ENCODE peak calls at places on chromosome 6, in four cellular contexts. One of them, this sample, is unnamed. For H3K36me3, the result is how much of the 10 kb centered on the place peaks cover.

GRCh38 chr6:113755449-113756289 is 101.5 kb upstream of the MARCKS start:
- DNase-seq in mammary epithelial cell: no peak
- DNase-seq in CD8-positive, alpha-beta T cell: no peak
- DNase-seq in K562: no peak
- DNase-seq in this sample: peak

GRCh38 chr6:80767808-80768207 is 661.3 kb downstream of the BCKDHB start:
- DNase-seq in mammary epithelial cell: peak
- DNase-seq in CD8-positive, alpha-beta T cell: no peak
- DNase-seq in K562: no peak
- DNase-seq in this sample: no peak

GRCh38 chr6:108884211-108885059 is 36.2 kb downstream of the ARMC2 start:
- DNase-seq in mammary epithelial cell: no peak
- DNase-seq in CD8-positive, alpha-beta T cell: no peak
- DNase-seq in K562: no peak
- DNase-seq in this sample: peak

GRCh38 chr6:106546322-106547052 is 82.8 kb downstream of the RTN4IP1 start:
- DNase-seq in mammary epithelial cell: peak
- DNase-seq in CD8-positive, alpha-beta T cell: no peak
- DNase-seq in K562: no peak
- DNase-seq in this sample: no peak

GRCh38 chr6:75602897-75603395 is 1.3 kb downstream of the SENP6 start:
- DNase-seq in mammary epithelial cell: no peak
- DNase-seq in CD8-positive, alpha-beta T cell: no peak
- DNase-seq in K562: no peak
- DNase-seq in this sample: no peak

GRCh38 chr6:4153514-4153985 is 18.2 kb upstream of the ECI2 start:
- DNase-seq in mammary epithelial cell: no peak
- DNase-seq in CD8-positive, alpha-beta T cell: no peak
- DNase-seq in K562: no peak
- DNase-seq in this sample: peak

GRCh38 chr6:22828179-22829062 is 259.1 kb downstream of the HDGFL1 start:
- DNase-seq in mammary epithelial cell: peak
- DNase-seq in CD8-positive, alpha-beta T cell: no peak
- DNase-seq in K562: no peak
- DNase-seq in this sample: no peak

GRCh38 chr6:151022492-151022891 is 157.0 kb downstream of the MTHFD1L start:
- DNase-seq in mammary epithelial cell: no peak
- DNase-seq in CD8-positive, alpha-beta T cell: no peak
- DNase-seq in K562: no peak
- DNase-seq in this sample: no peak

GRCh38 chr6:18034798-18035202 is 47.4 kb upstream of the KIF13A start:
- DNase-seq in mammary epithelial cell: no peak
- DNase-seq in CD8-positive, alpha-beta T cell: no peak
- DNase-seq in K562: peak
- DNase-seq in this sample: no peak

GRCh38 chr6:42281570-42281969 is 63.9 kb upstream of the MRPS10 start:
- DNase-seq in mammary epithelial cell: no peak
- DNase-seq in CD8-positive, alpha-beta T cell: peak
- DNase-seq in K562: no peak
- DNase-seq in this sample: no peak

GRCh38 chr6:12062605-12063004 is 50.5 kb downstream of the HIVEP1 start:
- DNase-seq in mammary epithelial cell: no peak
- DNase-seq in CD8-positive, alpha-beta T cell: no peak
- DNase-seq in K562: no peak
- DNase-seq in this sample: no peak

GRCh38 chr6:56510984-56511531 is 131.6 kb downstream of the DST start:
- DNase-seq in mammary epithelial cell: no peak
- DNase-seq in CD8-positive, alpha-beta T cell: no peak
- DNase-seq in K562: peak
- DNase-seq in this sample: no peak

GRCh38 chr6:129368970-129369369 is 341.0 kb downstream of the ARHGAP18 start:
- DNase-seq in mammary epithelial cell: no peak
- DNase-seq in CD8-positive, alpha-beta T cell: no peak
- DNase-seq in K562: no peak
- DNase-seq in this sample: no peak

GRCh38 chr6:142474446-142475289 is 172.9 kb downstream of the ADGRG6 start:
- DNase-seq in mammary epithelial cell: peak
- DNase-seq in CD8-positive, alpha-beta T cell: no peak
- DNase-seq in K562: peak
- DNase-seq in this sample: peak

GRCh38 chr6:153511896-153512496 is 380.9 kb upstream of the RGS17 start:
- DNase-seq in mammary epithelial cell: peak
- DNase-seq in CD8-positive, alpha-beta T cell: no peak
- DNase-seq in K562: peak
- DNase-seq in this sample: peak

GRCh38 chr6:83920017-83920416 is 60.5 kb downstream of the CYB5R4 start:
- DNase-seq in mammary epithelial cell: no peak
- DNase-seq in CD8-positive, alpha-beta T cell: no peak
- DNase-seq in K562: no peak
- DNase-seq in this sample: no peak

GRCh38 chr6:150715132-150715531 is 115.4 kb downstream of the PLEKHG1 start:
- DNase-seq in mammary epithelial cell: no peak
- DNase-seq in CD8-positive, alpha-beta T cell: no peak
- DNase-seq in K562: no peak
- DNase-seq in this sample: no peak

GRCh38 chr6:88983532-88983931 is 20.1 kb upstream of the RNGTT start:
- DNase-seq in mammary epithelial cell: peak
- DNase-seq in CD8-positive, alpha-beta T cell: no peak
- DNase-seq in K562: peak
- DNase-seq in this sample: peak

GRCh38 chr6:90611996-90612690 is 25.3 kb upstream of the MAP3K7 start:
- DNase-seq in mammary epithelial cell: no peak
- DNase-seq in CD8-positive, alpha-beta T cell: no peak
- DNase-seq in K562: no peak
- DNase-seq in this sample: no peak

GRCh38 chr6:68313911-68314310 is 321.2 kb upstream of the ADGRB3 start:
- DNase-seq in mammary epithelial cell: no peak
- DNase-seq in CD8-positive, alpha-beta T cell: no peak
- DNase-seq in K562: peak
- DNase-seq in this sample: no peak
- TF ChIP-seq CTCF in mammary epithelial cell: no peak
- TF ChIP-seq CTCF in CD8-positive, alpha-beta T cell: no peak
- TF ChIP-seq CTCF in K562: peak
- TF ChIP-seq CTCF in this sample: peak

GRCh38 chr6:15510121-15510520 is 152.7 kb downstream of the DTNBP1 start:
- DNase-seq in mammary epithelial cell: no peak
- DNase-seq in CD8-positive, alpha-beta T cell: no peak
- DNase-seq in K562: no peak
- DNase-seq in this sample: no peak

GRCh38 chr6:15510536-15511247 is 152.1 kb downstream of the DTNBP1 start:
- DNase-seq in mammary epithelial cell: no peak
- DNase-seq in CD8-positive, alpha-beta T cell: no peak
- DNase-seq in K562: no peak
- DNase-seq in this sample: no peak

GRCh38 chr6:15507746-15508145 is 155.1 kb downstream of the DTNBP1 start:
- DNase-seq in mammary epithelial cell: no peak
- DNase-seq in CD8-positive, alpha-beta T cell: no peak
- DNase-seq in K562: no peak
- DNase-seq in this sample: no peak

GRCh38 chr6:15508363-15509330 is 154.2 kb downstream of the DTNBP1 start:
- DNase-seq in mammary epithelial cell: no peak
- DNase-seq in CD8-positive, alpha-beta T cell: no peak
- DNase-seq in K562: no peak
- DNase-seq in this sample: no peak

DNA sequence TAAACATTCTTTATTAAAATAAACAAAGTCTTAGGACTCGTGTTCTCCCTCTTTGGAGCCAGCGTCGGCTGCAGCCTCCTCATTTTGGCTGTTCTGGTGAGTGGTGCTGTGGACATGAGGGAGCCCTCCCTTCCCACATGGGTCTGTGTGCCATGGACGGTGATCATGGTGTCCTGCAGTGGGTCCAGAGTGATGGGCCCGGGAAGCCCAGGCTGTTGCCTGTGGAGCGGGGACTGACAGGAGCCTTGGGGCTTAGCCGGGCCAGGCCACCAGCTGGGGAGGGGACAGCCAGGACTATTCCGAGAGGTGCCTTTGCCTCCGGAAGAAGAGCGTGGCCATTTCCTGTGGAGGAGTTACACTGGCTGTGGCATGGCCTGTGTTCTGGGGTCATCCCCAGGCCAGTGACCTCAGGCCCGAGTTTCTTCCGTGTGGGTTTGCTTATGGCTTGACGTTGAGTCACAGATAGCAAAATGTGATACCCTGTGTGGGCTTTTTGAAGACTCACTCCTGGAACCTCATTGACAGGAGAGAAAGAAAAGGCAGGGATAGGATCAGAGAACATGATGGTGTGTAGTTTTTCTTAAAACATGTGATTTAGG is 153.4 kb downstream of the DTNBP1 start:
- DNase-seq in mammary epithelial cell: no peak
- DNase-seq in CD8-positive, alpha-beta T cell: no peak
- DNase-seq in K562: peak
- DNase-seq in this sample: no peak
- H3K36me3 ChIP-seq in mammary epithelial cell: under half
- H3K36me3 ChIP-seq in CD8-positive, alpha-beta T cell: half or more
- H3K36me3 ChIP-seq in K562: half or more
- H3K36me3 ChIP-seq in this sample: under half

DNA sequence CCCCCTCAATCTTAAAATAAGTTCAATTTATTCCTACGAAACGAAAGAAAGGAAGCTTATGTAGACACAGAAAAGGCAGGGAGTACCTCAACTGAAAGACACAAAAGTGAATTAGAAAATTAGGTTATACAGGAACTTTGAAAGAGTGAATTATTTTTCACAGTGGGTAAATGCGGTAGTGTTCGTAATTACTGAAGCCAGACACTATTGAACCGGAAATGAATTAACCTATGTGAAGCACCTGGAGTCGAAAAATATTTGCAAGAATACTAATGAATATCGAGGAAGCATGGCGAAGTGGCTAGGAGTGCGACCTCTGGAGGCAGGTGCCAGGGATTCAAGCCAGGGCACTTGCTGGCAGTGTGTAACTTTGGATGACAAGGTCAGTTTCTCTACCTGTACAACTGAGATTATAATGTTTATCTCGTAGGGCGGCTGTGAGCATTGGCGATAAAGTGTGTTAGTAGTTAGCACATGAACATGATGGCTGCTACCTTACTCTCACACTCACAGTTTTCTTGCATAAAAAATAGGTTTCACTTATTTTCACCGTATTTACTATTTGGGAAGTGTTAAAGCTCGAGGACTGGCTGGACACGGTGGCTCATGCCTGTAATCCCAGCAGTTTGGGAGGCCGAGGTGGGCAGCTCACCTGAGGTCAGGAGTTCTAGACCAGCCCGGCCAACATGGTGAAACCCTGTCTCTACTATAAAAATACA is 542 bp upstream of the SLC18B1 start:
- DNase-seq in mammary epithelial cell: peak
- DNase-seq in CD8-positive, alpha-beta T cell: peak
- DNase-seq in K562: peak
- DNase-seq in this sample: peak
- TF ChIP-seq CTCF in mammary epithelial cell: peak
- TF ChIP-seq CTCF in CD8-positive, alpha-beta T cell: peak
- TF ChIP-seq CTCF in K562: peak
- TF ChIP-seq CTCF in this sample: peak

GRCh38 chr6:169227116-169227515 is 26.5 kb downstream of the THBS2 start:
- DNase-seq in mammary epithelial cell: no peak
- DNase-seq in CD8-positive, alpha-beta T cell: no peak
- DNase-seq in K562: no peak
- DNase-seq in this sample: no peak
- H3K36me3 ChIP-seq in mammary epithelial cell: under half
- H3K36me3 ChIP-seq in CD8-positive, alpha-beta T cell: under half
- H3K36me3 ChIP-seq in K562: under half
- H3K36me3 ChIP-seq in this sample: under half

DNA sequence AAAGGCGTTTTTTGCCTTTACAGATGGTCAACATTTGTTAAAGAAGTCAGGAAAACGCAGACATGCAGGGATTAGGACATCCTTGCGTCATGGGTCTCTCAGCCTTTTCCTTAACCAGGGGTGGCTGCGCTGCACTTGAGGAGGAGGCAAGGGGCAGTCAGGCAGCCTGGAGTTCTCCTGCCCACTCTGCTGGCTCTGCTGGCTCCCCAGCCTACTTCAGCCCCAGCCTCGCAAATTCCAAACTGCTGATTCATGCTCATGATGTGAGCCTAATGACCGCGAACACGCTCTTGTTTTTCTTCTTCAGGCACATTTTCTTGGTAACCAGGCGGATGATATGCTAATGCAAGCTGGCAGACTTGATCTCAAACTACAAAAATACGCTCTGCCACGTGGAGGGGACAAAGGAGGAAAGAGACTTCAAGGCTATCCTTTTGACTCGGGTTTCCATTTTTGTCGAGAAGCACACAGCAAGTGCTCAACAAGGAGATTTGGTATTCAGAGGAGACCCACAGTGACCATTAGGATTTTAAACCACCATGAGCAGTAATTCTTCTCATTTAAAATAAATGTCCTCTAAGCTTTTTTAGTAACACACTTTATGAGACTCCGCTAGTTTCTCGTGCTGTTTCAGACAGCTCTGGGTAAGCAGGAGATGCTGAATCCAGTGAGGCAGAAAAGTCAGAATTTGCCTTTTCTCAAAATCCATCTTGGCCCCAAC is 290.2 kb upstream of the STXBP5 start:
- DNase-seq in mammary epithelial cell: peak
- DNase-seq in CD8-positive, alpha-beta T cell: no peak
- DNase-seq in K562: peak
- DNase-seq in this sample: no peak
- TF ChIP-seq CTCF in mammary epithelial cell: no peak
- TF ChIP-seq CTCF in CD8-positive, alpha-beta T cell: no peak
- TF ChIP-seq CTCF in K562: no peak
- TF ChIP-seq CTCF in this sample: no peak

DNA sequence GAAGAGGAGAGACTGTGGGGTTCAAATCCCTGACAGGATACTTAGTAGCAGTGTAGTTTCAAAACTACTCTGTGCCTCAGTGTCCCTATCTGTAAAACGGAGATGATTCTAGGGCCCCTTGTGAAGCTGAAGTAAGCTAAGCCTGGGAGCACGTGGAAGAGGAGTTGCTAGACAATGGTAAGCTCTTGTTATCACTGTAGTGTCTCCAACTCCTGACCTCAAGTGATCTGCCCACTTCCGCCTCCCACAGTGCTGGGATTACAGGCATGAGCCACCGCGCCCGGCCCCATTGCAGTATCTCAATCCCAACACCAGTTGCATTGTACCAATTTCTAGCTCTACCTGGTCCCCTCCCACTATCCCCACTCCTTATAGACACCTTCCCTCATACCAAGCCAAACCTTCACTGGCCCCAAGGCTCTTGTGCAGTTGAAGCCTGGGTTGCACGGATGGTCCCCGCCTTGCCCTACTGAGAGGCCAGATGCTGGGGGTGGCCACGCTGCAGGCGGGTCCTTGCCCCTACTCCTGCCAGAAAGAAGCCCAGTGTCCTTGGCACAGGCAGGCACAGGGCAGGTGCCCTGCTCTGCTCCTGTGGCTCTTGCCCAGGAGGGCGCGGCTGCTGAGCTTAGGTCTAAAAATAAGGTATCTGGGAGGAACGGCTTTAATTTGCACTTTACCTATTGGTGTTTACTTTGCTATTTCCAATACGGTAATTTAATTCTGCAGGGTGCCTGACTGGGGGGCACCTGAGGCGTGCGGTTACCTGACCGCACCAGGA is 118.1 kb downstream of the VEGFA start:
- DNase-seq in mammary epithelial cell: no peak
- DNase-seq in CD8-positive, alpha-beta T cell: no peak
- DNase-seq in K562: peak
- DNase-seq in this sample: no peak
- H3K36me3 ChIP-seq in mammary epithelial cell: under half
- H3K36me3 ChIP-seq in CD8-positive, alpha-beta T cell: under half
- H3K36me3 ChIP-seq in K562: under half
- H3K36me3 ChIP-seq in this sample: under half

This sample was measured in OCI-LY7.